ENCODE peak calls at places on chromosomes 1 and 21, in seven cellular contexts. Z is WTC11, Q is HCT116, F is K562, T is GM12878, U is HepG2, E is H1. C is an unnamed sample.

GRCh38 chr1:16249838-16250241 is 12.9 kb upstream of the CPLANE2 start:
- DNase-seq in U (peak), Z (no peak), Q (no peak), T (no peak), F (no peak), E (no peak), C (no peak)

GRCh38 chr1:180912211-180912800 is 391 bp upstream of the KIAA1614 start:
- DNase-seq in Z (peak), Q (no peak), E (peak), T (no peak), U (no peak), F (no peak), C (no peak)

GRCh38 chr1:58932820-58933598 is 149.2 kb upstream of the JUN start:
- DNase-seq in E (no peak), T (no peak), U (peak), F (no peak), Z (no peak), Q (peak), C (no peak)

GRCh38 chr1:24966724-24967346 is 36.8 kb upstream of the RUNX3 start:
- DNase-seq in E (no peak), T (peak), Z (no peak), U (no peak), Q (peak), F (peak), C (no peak)

GRCh38 chr1:22677861-22678521 is 25.0 kb downstream of the C1QB start:
- DNase-seq in U (no peak), Q (no peak), T (no peak), Z (no peak), E (no peak), F (no peak), C (no peak)

GRCh38 chr1:23575226-23575810 is 16.0 kb upstream of the ID3 start:
- DNase-seq in Q (no peak), E (no peak), U (no peak), F (no peak), Z (no peak), T (no peak), C (no peak)

GRCh38 chr1:2470290-2471158 is 5.6 kb upstream of the PLCH2 start:
- DNase-seq in E (no peak), U (no peak), F (no peak), T (no peak), Z (no peak), Q (no peak), C (no peak)

GRCh38 chr1:235494531-235494930 is 9.7 kb downstream of the B3GALNT2 start:
- DNase-seq in F (no peak), U (no peak), E (no peak), T (no peak), Z (no peak), Q (no peak), C (no peak)

GRCh38 chr1:17089496-17089895 is 29.8 kb downstream of the PADI2 start:
- DNase-seq in Z (no peak), T (no peak), F (no peak), Q (no peak), U (no peak), E (no peak), C (no peak)

GRCh38 chr1:83845437-83846071 is 153.4 kb downstream of the TTLL7 start:
- DNase-seq in Z (no peak), F (no peak), U (peak), E (no peak), T (no peak), Q (no peak), C (no peak)

GRCh38 chr1:111988743-111989453 is 570 bp downstream of the KCND3 start:
- DNase-seq in U (no peak), Q (no peak), F (no peak), E (peak), T (no peak), Z (peak), C (no peak)

GRCh38 chr21:28636988-28637691 is 355.5 kb downstream of the LTN1 start:
- DNase-seq in F (no peak), T (no peak), Q (no peak), U (no peak), Z (no peak), E (no peak), C (no peak)

GRCh38 chr1:61241864-61242472 is 159.6 kb downstream of the NFIA start:
- DNase-seq in F (no peak), U (no peak), Q (no peak), E (no peak), T (no peak), Z (no peak), C (no peak)

GRCh38 chr1:54199151-54199764 is 572 bp downstream of the CYB5RL start:
- DNase-seq in T (no peak), U (peak), Q (no peak), Z (no peak), E (no peak), F (no peak), C (no peak)

GRCh38 chr1:113809651-113810602 is 2.3 kb downstream of the RSBN1 start:
- DNase-seq in F (no peak), Z (no peak), T (no peak), U (peak), Q (no peak), E (no peak), C (peak)

GRCh38 chr1:8712413-8713229 is 104.8 kb downstream of the RERE start:
- DNase-seq in E (no peak), Z (no peak), U (peak), T (no peak), Q (no peak), F (no peak), C (peak)

GRCh38 chr1:78437393-78437792 is 53.4 kb upstream of the PTGFR start:
- DNase-seq in Q (no peak), F (no peak), E (no peak), U (no peak), Z (no peak), T (no peak), C (no peak)

GRCh38 chr21:39094847-39095525 is 88.3 kb downstream of the PSMG1 start:
- DNase-seq in E (no peak), F (peak), Z (no peak), U (peak), T (no peak), Q (no peak), C (no peak)

GRCh38 chr1:178341218-178341956 is 155.4 kb downstream of the CLEC20A start:
- DNase-seq in Z (peak), U (no peak), F (no peak), E (peak), T (no peak), Q (peak), C (peak)

GRCh38 chr1:18109756-18110597 is 2.4 kb downstream of the IGSF21 start:
- DNase-seq in T (no peak), Z (peak), F (peak), Q (no peak), U (no peak), E (peak), C (peak)

GRCh38 chr1:28582248-28582615 is 9.8 kb upstream of the RAB42 start:
- DNase-seq in Q (no peak), Z (no peak), T (no peak), E (no peak), U (no peak), F (no peak), C (peak)

GRCh38 chr1:192826791-192827477 is 18.1 kb downstream of the RGS2 start:
- DNase-seq in T (no peak), U (no peak), F (no peak), Q (peak), E (no peak), Z (no peak), C (no peak)

GRCh38 chr1:208837242-208837641 is 593.1 kb upstream of the PLXNA2 start:
- DNase-seq in E (no peak), U (no peak), Q (no peak), Z (no peak), F (no peak), T (no peak), C (no peak)

GRCh38 chr1:209585672-209586071 is 2.2 kb downstream of the CAMK1G start:
- DNase-seq in Q (no peak), E (peak), U (no peak), T (no peak), Z (peak), F (no peak), C (peak)

GRCh38 chr1:88035578-88035977 is 648.5 kb upstream of the PKN2 start:
- DNase-seq in T (no peak), Z (no peak), U (no peak), E (no peak), F (no peak), Q (no peak), C (no peak)

GRCh38 chr1:22641906-22642636 is 1.4 kb upstream of the C1QC start:
- DNase-seq in E (peak), U (peak), Q (no peak), T (no peak), Z (peak), F (peak), C (peak)

GRCh38 chr21:35113064-35113463 is 64.0 kb upstream of the RUNX1 start:
- DNase-seq in E (no peak), F (no peak), Q (no peak), T (no peak), Z (no peak), U (no peak), C (no peak)

GRCh38 chr1:37765937-37766664 is 1.2 kb upstream of the EPHA10 start:
- DNase-seq in F (peak), Z (peak), E (peak), T (no peak), U (no peak), Q (peak), C (no peak)

GRCh38 chr1:224380003-224380402 is 23.3 kb downstream of the CNIH4 start:
- DNase-seq in E (no peak), Z (no peak), U (no peak), F (no peak), T (peak), Q (no peak), C (no peak)

GRCh38 chr1:153677718-153678518 is 570 bp upstream of the NPR1 start:
- DNase-seq in E (peak), Q (peak), U (no peak), F (peak), T (no peak), Z (peak), C (peak)

GRCh38 chr1:207282049-207282448 is 39.4 kb upstream of the CD55 start:
- DNase-seq in T (no peak), F (no peak), Q (no peak), Z (no peak), U (no peak), E (no peak), C (no peak)

GRCh38 chr1:89407355-89407754 is 43.5 kb downstream of the GBP6 start:
- DNase-seq in Q (no peak), F (no peak), Z (no peak), T (no peak), E (no peak), U (no peak), C (no peak)

GRCh38 chr1:43557744-43558245 is 27.1 kb downstream of the PTPRF start:
- DNase-seq in E (no peak), T (no peak), Z (no peak), F (peak), Q (no peak), U (no peak), C (no peak)

GRCh38 chr21:45074818-45075605 is 632 bp downstream of the ADARB1 start:
- DNase-seq in U (no peak), F (peak), Q (no peak), Z (peak), T (no peak), E (peak), C (peak)

GRCh38 chr1:98662354-98662665 is 789 bp downstream of the SNX7 start:
- DNase-seq in U (no peak), Z (no peak), E (no peak), Q (no peak), T (no peak), F (no peak), C (no peak)

GRCh38 chr1:228152918-228153258 is 3.2 kb downstream of the GJC2 start:
- DNase-seq in T (no peak), F (no peak), Q (no peak), U (no peak), E (no peak), Z (peak), C (no peak)

GRCh38 chr1:247332215-247332900 is 691 bp upstream of the ZNF496 start:
- DNase-seq in F (peak), T (no peak), E (peak), Z (peak), U (no peak), Q (no peak), C (peak)

GRCh38 chr1:161835963-161836362 is 69.8 kb downstream of the ATF6 start:
- DNase-seq in Z (no peak), E (no peak), U (no peak), Q (no peak), F (no peak), T (no peak), C (no peak)

GRCh38 chr1:205588691-205589445 is 42.9 kb downstream of the ELK4 start:
- DNase-seq in Q (no peak), E (peak), F (peak), Z (peak), U (peak), T (no peak), C (peak)

GRCh38 chr1:168199056-168199455 is 20.3 kb downstream of the TIPRL start:
- DNase-seq in E (no peak), T (no peak), F (no peak), Z (no peak), U (no peak), Q (no peak), C (no peak)

GRCh38 chr1:168206111-168206510 is 19.7 kb upstream of the SFT2D2 start:
- DNase-seq in E (no peak), Z (no peak), F (no peak), T (no peak), U (no peak), Q (no peak), C (no peak)

DNA sequence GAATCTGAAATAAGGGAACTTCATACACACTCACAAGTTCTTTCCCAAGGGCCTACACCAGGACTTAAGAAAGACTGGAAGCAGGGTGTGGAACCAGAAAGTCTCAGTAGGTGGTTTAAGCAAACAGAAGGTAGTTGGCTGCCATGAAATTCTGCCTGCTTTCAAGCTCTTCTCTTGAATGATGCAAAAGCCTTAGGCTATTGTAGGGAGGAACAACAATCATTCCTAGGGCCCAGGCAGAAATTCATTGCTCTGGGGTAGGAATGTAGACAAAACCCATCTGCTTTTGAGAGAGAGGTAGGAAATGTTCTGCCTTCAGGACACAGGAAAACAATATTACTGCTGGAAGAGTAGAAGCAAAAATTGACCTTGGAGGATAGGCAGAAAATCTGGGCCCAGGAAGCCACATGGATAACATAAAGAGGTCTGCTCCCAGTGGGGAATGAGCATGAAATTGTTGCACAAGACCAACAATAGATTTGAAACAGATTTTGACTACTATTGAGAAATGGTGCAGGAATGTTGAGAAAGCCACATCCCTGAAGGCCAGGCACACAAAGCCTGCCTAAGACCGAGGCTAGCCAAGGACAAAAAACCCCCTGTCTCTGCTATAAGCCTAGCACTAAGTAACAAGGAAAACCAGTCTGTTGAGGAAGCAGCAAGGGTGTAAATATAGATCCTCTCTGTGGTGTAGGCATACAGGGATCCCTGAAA is 22.7 kb upstream of the SFT2D2 start:
- DNase-seq in E (no peak), Z (no peak), F (no peak), U (peak), Q (no peak), T (no peak), C (no peak)
- TF ChIP-seq SP1 in E (no peak), Z (no peak), F (no peak), U (no peak), Q (no peak), T (no peak), C (no peak)

GRCh38 chr1:3931310-3931700 is 31.2 kb upstream of the C1orf174 start:
- DNase-seq in E (no peak), F (no peak), Q (no peak), U (no peak), Z (no peak), T (no peak), C (no peak)
- TF ChIP-seq SP1 in E (no peak), F (no peak), Q (no peak), U (no peak), Z (no peak), T (no peak), C (no peak)

DNA sequence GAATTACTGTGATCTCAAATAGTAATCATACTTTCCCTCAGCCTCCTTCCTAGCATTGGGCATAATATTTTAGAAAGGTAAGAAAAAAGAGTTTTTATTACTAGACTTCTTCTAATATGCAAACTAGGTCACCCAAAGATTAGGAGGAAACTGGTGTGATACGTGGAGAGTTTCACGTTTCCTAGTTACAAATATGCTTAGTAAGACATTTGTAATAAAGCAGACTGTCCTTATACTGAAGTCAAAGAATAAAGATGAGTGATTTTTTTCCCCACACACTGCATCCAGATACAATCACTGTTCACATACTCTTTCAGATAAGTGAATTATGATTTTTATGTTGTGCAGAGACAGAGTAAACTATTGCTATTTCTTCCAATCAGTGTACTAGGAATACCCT is 17.9 kb downstream of the LHX8 start:
- DNase-seq in Z (no peak), T (no peak), E (no peak), F (no peak), Q (no peak), U (no peak), C (no peak)
- TF ChIP-seq SP1 in Z (no peak), T (no peak), E (no peak), F (no peak), Q (no peak), U (no peak), C (no peak)

GRCh38 chr1:115492019-115492595 is 149.7 kb upstream of the VANGL1 start:
- DNase-seq in Q (no peak), E (no peak), Z (no peak), U (no peak), F (no peak), T (no peak), C (no peak)

GRCh38 chr1:115495111-115495510 is 146.7 kb upstream of the VANGL1 start:
- DNase-seq in T (no peak), Z (no peak), F (no peak), E (peak), U (no peak), Q (no peak), C (no peak)

GRCh38 chr1:115493834-115494233 is 147.9 kb upstream of the VANGL1 start:
- DNase-seq in Z (no peak), F (no peak), T (no peak), U (no peak), Q (no peak), E (peak), C (no peak)

GRCh38 chr1:115491303-115492018 is 150.3 kb upstream of the VANGL1 start:
- DNase-seq in T (no peak), Z (no peak), U (no peak), Q (no peak), E (no peak), F (no peak), C (peak)

DNA sequence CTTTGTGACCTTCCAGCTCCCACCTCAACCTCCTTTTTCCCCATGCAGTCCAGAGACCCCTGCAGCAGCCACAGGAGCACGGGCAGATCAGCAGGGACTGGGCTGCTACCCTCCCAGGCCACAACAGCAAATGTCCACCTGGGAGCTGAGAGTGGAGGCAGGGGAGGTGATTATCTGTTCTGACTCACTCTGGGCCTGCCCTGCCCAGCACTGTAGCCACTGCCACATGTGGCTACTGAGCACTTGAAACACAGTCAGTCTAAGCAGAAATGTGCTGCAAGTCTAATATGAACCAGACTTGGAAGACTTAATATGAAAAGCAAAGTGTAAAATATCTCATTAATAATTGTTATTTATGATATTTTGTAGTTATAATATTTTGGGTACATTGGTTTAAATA is 148.9 kb upstream of the VANGL1 start:
- DNase-seq in Q (no peak), T (no peak), Z (no peak), U (no peak), F (no peak), E (no peak), C (no peak)
- TF ChIP-seq SP1 in Q (no peak), T (no peak), Z (no peak), U (no peak), F (no peak), E (no peak), C (no peak)

GRCh38 chr1:36157115-36157903 is 1.3 kb downstream of the MAP7D1 start:
- DNase-seq in Z (no peak), E (no peak), F (no peak), U (no peak), Q (no peak), T (no peak), C (no peak)
- TF ChIP-seq SP1 in Z (peak), E (peak), F (no peak), U (no peak), Q (no peak), T (no peak), C (no peak)

DNA sequence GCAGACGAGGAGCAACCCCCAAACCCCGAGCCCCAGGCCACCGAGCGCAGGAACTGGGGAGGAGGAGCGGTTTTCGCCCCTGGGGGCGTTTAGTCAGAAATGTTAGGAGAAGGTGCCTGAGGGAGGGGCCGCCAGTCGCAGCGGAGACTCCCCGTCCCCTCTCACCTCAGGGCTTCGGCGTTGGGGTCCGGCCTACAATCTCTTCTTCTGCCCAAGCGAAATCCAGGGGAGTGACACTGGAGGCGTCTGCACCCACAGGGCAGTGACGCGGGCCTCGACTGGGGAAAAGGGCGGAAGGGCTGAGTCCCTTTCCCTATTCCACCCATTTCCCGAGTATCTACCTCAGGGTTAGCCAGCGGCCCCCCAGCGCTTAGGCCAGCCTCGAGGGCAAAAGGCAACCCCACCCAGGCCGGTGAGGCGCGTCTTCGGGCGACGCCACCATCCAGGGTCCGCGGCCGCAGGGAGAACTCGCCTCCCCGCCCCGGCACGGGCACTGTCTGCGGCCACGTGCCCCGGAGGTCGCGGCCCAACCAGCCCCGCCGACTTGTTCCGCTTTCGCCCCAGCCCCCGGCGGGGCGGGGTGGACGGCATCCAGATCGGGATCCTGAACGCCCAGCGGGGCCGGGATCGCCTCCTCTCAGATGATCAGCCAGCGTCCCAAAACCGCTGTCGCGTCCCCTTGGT is 118.7 kb upstream of the BARHL2 start:
- DNase-seq in U (no peak), Q (no peak), F (no peak), T (no peak), Z (peak), E (peak), C (no peak)
- TF ChIP-seq SP1 in U (no peak), Q (no peak), F (no peak), T (no peak), Z (peak), E (no peak), C (no peak)